ENCODE peak calls at places on chromosomes 3 and 15, in four cellular contexts. One of them, this sample, is unnamed.

GRCh38 chr15:65981837-65982696 is 112.8 kb downstream of the RAB11A start:
- DNase-seq in WTC11: peak; percentile 88
- DNase-seq in HepG2: peak; percentile 18
- DNase-seq in K562: peak; percentile 53
- DNase-seq in this sample: no peak

GRCh38 chr3:138394156-138394555 is 40.3 kb upstream of the ESYT3 start:
- DNase-seq in WTC11: no peak
- DNase-seq in K562: no peak
- DNase-seq in HepG2: no peak
- DNase-seq in this sample: no peak

GRCh38 chr15:66948294-66948693 is 117.1 kb upstream of the SMAD3 start:
- DNase-seq in HepG2: no peak
- DNase-seq in WTC11: no peak
- DNase-seq in K562: no peak
- DNase-seq in this sample: no peak

GRCh38 chr3:20811006-20811405 is 625.0 kb upstream of the SGO1 start:
- DNase-seq in HepG2: no peak
- DNase-seq in K562: no peak
- DNase-seq in WTC11: no peak
- DNase-seq in this sample: no peak

GRCh38 chr3:143063018-143063417 is 56.6 kb upstream of the CHST2 start:
- DNase-seq in HepG2: no peak
- DNase-seq in WTC11: no peak
- DNase-seq in K562: no peak
- DNase-seq in this sample: no peak

GRCh38 chr15:55530861-55531313 is 22.9 kb upstream of the DNAAF4 start:
- DNase-seq in HepG2: peak; percentile 4
- DNase-seq in WTC11: no peak
- DNase-seq in K562: no peak
- DNase-seq in this sample: no peak

GRCh38 chr3:180036678-180037455 is at the start of gene PEX5L:
- DNase-seq in K562: no peak
- DNase-seq in WTC11: peak; percentile 85
- DNase-seq in HepG2: peak; percentile 2
- DNase-seq in this sample: no peak

GRCh38 chr15:50128266-50128665 is 9.2 kb upstream of the ATP8B4 start:
- DNase-seq in WTC11: peak; percentile 14
- DNase-seq in HepG2: no peak
- DNase-seq in K562: peak; percentile 33
- DNase-seq in this sample: no peak

GRCh38 chr3:189340680-189341460 is 169.1 kb downstream of the TPRG1 start:
- DNase-seq in K562: no peak
- DNase-seq in WTC11: peak; percentile 62
- DNase-seq in HepG2: peak; percentile 24
- DNase-seq in this sample: no peak

GRCh38 chr3:99901200-99901926 is 83.7 kb downstream of the CMSS1 start:
- DNase-seq in K562: no peak
- DNase-seq in HepG2: peak; percentile 94
- DNase-seq in WTC11: no peak
- DNase-seq in this sample: peak; percentile 23

GRCh38 chr15:48267766-48268165 is 61.7 kb downstream of the SLC12A1 start:
- DNase-seq in HepG2: no peak
- DNase-seq in WTC11: no peak
- DNase-seq in K562: no peak
- DNase-seq in this sample: no peak

GRCh38 chr3:125148836-125149235 is 63.7 kb downstream of the SLC12A8 start:
- DNase-seq in WTC11: no peak
- DNase-seq in K562: no peak
- DNase-seq in HepG2: no peak
- DNase-seq in this sample: no peak

GRCh38 chr15:44069489-44069888 is 125.6 kb downstream of the FRMD5 start:
- DNase-seq in WTC11: no peak
- DNase-seq in HepG2: no peak
- DNase-seq in K562: no peak
- DNase-seq in this sample: no peak

GRCh38 chr15:90184119-90184785 is 16.9 kb upstream of the SEMA4B start:
- DNase-seq in WTC11: no peak
- DNase-seq in HepG2: peak; percentile 24
- DNase-seq in K562: peak; percentile 93
- DNase-seq in this sample: peak; percentile 76

GRCh38 chr3:172142074-172143059 is 103.0 kb downstream of the FNDC3B start:
- DNase-seq in WTC11: no peak
- DNase-seq in K562: no peak
- DNase-seq in HepG2: no peak
- DNase-seq in this sample: peak; percentile 94

GRCh38 chr15:67066041-67067021 is 929 bp downstream of the SMAD3 start:
- DNase-seq in HepG2: no peak
- DNase-seq in WTC11: no peak
- DNase-seq in K562: peak; percentile 30
- DNase-seq in this sample: no peak

GRCh38 chr3:149648525-149648924 is 9.3 kb downstream of the WWTR1 start:
- DNase-seq in WTC11: no peak
- DNase-seq in HepG2: no peak
- DNase-seq in K562: no peak
- DNase-seq in this sample: no peak

GRCh38 chr3:128226794-128227399 is 73.6 kb downstream of the EEFSEC start:
- DNase-seq in HepG2: peak; percentile 31
- DNase-seq in WTC11: peak; percentile 78
- DNase-seq in K562: peak; percentile 78
- DNase-seq in this sample: no peak

GRCh38 chr3:101133638-101134037 is 140.4 kb upstream of the ABI3BP start:
- DNase-seq in WTC11: no peak
- DNase-seq in K562: no peak
- DNase-seq in HepG2: no peak
- DNase-seq in this sample: no peak

GRCh38 chr15:36449084-36449661 is 130.3 kb upstream of the CDIN1 start:
- DNase-seq in WTC11: peak; percentile 16
- DNase-seq in HepG2: no peak
- DNase-seq in K562: peak; percentile 83
- DNase-seq in this sample: no peak

GRCh38 chr3:47161983-47162694 is 1.8 kb downstream of the SETD2 start:
- DNase-seq in WTC11: no peak
- DNase-seq in HepG2: no peak
- DNase-seq in K562: no peak
- DNase-seq in this sample: no peak

GRCh38 chr3:100913870-100914654 is 79.2 kb downstream of the ABI3BP start:
- DNase-seq in HepG2: no peak
- DNase-seq in K562: no peak
- DNase-seq in WTC11: no peak
- DNase-seq in this sample: no peak

GRCh38 chr15:65087873-65088642 is 11.5 kb downstream of the KBTBD13 start:
- DNase-seq in HepG2: no peak
- DNase-seq in WTC11: no peak
- DNase-seq in K562: no peak
- DNase-seq in this sample: no peak

GRCh38 chr15:68691667-68692066 is 112.9 kb downstream of the CORO2B start:
- DNase-seq in WTC11: no peak
- DNase-seq in HepG2: peak; percentile 10
- DNase-seq in K562: no peak
- DNase-seq in this sample: no peak

GRCh38 chr3:98746882-98747281 is 16.3 kb upstream of the ST3GAL6 start:
- DNase-seq in HepG2: peak; percentile 51
- DNase-seq in WTC11: no peak
- DNase-seq in K562: no peak
- DNase-seq in this sample: no peak

GRCh38 chr3:173589116-173589515 is 191.6 kb downstream of the NLGN1 start:
- DNase-seq in HepG2: no peak
- DNase-seq in K562: no peak
- DNase-seq in WTC11: no peak
- DNase-seq in this sample: no peak

GRCh38 chr15:39125904-39126303 is 455.0 kb upstream of the THBS1 start:
- DNase-seq in K562: peak; percentile 70
- DNase-seq in HepG2: peak; percentile 62
- DNase-seq in WTC11: peak; percentile 30
- DNase-seq in this sample: no peak

DNA sequence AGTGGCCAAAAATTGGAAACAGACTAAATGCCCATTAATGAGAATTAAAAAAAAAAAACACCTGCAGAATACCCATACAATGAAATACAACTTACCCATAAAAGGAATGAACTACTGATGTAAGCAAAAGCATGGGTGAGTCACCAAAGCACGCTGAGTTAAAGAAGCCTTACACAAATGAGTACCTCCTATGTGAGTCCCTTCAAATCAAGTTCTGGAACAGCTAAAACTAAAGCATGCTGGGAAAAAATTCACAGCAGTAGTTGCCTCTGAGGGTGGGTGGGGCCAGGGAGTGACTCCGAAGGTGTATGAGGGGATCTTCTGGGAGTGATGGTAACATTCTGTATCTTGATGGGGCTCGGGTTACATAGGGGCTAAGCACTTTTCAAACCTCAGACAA is 11.4 kb downstream of the MYO5C start:
- DNase-seq in K562: no peak
- DNase-seq in WTC11: no peak
- DNase-seq in HepG2: no peak
- DNase-seq in this sample: no peak
- TF ChIP-seq CBFB in K562: no peak
- TF ChIP-seq CBFB in WTC11: no peak
- TF ChIP-seq CBFB in HepG2: no peak
- TF ChIP-seq CBFB in this sample: no peak

GRCh38 chr3:30606301-30607031 is at the start of gene TGFBR2:
- DNase-seq in HepG2: peak; percentile 98
- DNase-seq in WTC11: peak; percentile 74
- DNase-seq in K562: peak; percentile 12
- DNase-seq in this sample: peak; percentile 5

GRCh38 chr3:30604566-30604965 is 1.8 kb upstream of the TGFBR2 start:
- DNase-seq in K562: no peak
- DNase-seq in HepG2: no peak
- DNase-seq in WTC11: no peak
- DNase-seq in this sample: no peak

GRCh38 chr3:30605706-30606300 is 598 bp upstream of the TGFBR2 start:
- DNase-seq in WTC11: no peak
- DNase-seq in HepG2: no peak
- DNase-seq in K562: no peak
- DNase-seq in this sample: no peak

GRCh38 chr3:30605005-30605404 is 1.4 kb upstream of the TGFBR2 start:
- DNase-seq in K562: no peak
- DNase-seq in HepG2: no peak
- DNase-seq in WTC11: no peak
- DNase-seq in this sample: no peak

GRCh38 chr3:30607032-30607833 is 832 bp downstream of the TGFBR2 start:
- DNase-seq in K562: no peak
- DNase-seq in HepG2: no peak
- DNase-seq in WTC11: peak; percentile 66
- DNase-seq in this sample: no peak
- TF ChIP-seq CBFB in K562: no peak
- TF ChIP-seq CBFB in HepG2: no peak
- TF ChIP-seq CBFB in WTC11: no peak
- TF ChIP-seq CBFB in this sample: no peak

GRCh38 chr15:38010390-38010789 is 76.0 kb downstream of the TMCO5A start:
- DNase-seq in HepG2: no peak
- DNase-seq in K562: no peak
- DNase-seq in WTC11: no peak
- DNase-seq in this sample: no peak
- TF ChIP-seq CBFB in HepG2: no peak
- TF ChIP-seq CBFB in K562: no peak
- TF ChIP-seq CBFB in WTC11: no peak
- TF ChIP-seq CBFB in this sample: no peak

DNA sequence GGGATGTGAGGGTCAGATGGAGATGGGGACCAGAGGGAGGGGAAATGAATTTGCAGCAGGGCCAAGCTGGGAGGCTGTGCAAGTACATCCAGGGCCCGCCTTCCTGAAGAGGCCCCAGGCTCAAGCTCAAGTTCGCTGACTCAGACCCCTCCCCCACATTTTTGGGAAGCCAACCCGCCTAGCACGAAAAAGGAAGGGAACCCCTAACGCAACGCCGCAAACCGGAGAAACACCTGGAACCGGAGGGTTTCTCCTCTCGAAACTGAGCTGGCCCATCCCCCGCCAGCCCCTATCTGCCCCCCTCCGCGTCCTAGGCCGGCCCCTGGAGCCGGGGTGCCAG is 624 bp downstream of the AP3B2 start:
- DNase-seq in HepG2: no peak
- DNase-seq in WTC11: peak; percentile 73
- DNase-seq in K562: peak; percentile 34
- DNase-seq in this sample: no peak
- TF ChIP-seq CBFB in HepG2: no peak
- TF ChIP-seq CBFB in WTC11: no peak
- TF ChIP-seq CBFB in K562: no peak
- TF ChIP-seq CBFB in this sample: no peak

GRCh38 chr3:45272828-45273470 is 46.9 kb upstream of the TMEM158 start:
- DNase-seq in WTC11: no peak
- DNase-seq in K562: no peak
- DNase-seq in HepG2: no peak
- DNase-seq in this sample: no peak
- TF ChIP-seq CBFB in WTC11: no peak
- TF ChIP-seq CBFB in K562: no peak
- TF ChIP-seq CBFB in HepG2: no peak
- TF ChIP-seq CBFB in this sample: no peak

DNA sequence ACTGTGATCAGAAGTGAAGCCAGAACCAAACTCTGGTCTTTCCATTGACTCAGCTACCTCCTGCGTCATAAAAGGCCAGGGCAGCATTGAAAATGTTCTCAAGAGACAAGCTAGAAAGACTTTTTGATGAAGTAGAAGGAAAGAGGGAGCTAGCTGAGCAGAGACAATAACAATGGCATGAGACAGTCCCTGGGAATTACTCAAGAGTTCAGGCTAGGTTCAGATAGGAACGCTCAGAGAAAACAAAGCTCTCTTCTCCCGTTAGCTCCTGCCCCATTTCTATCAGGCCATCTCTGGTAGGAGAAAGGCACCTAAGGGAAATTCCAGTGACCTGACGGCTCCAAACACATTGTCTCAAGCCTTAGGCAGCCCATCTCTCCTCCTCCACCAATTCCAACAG is 7.0 kb upstream of the OXTR start:
- DNase-seq in HepG2: peak; percentile 43
- DNase-seq in K562: no peak
- DNase-seq in WTC11: no peak
- DNase-seq in this sample: no peak
- TF ChIP-seq CBFB in HepG2: no peak
- TF ChIP-seq CBFB in K562: no peak
- TF ChIP-seq CBFB in WTC11: no peak
- TF ChIP-seq CBFB in this sample: no peak

GRCh38 chr15:33071451-33071850 is 123.1 kb downstream of the FMN1 start:
- DNase-seq in HepG2: no peak
- DNase-seq in WTC11: no peak
- DNase-seq in K562: no peak
- DNase-seq in this sample: no peak
- TF ChIP-seq CBFB in HepG2: no peak
- TF ChIP-seq CBFB in WTC11: no peak
- TF ChIP-seq CBFB in K562: no peak
- TF ChIP-seq CBFB in this sample: no peak

GRCh38 chr15:60651734-60652141 is 172.8 kb upstream of the ICE2 start:
- DNase-seq in WTC11: no peak
- DNase-seq in K562: no peak
- DNase-seq in HepG2: no peak
- DNase-seq in this sample: peak; percentile 52

GRCh38 chr15:60651155-60651554 is 172.2 kb upstream of the ICE2 start:
- DNase-seq in WTC11: no peak
- DNase-seq in K562: no peak
- DNase-seq in HepG2: peak; percentile 55
- DNase-seq in this sample: no peak

GRCh38 chr15:60649845-60650548 is 171.1 kb upstream of the ICE2 start:
- DNase-seq in WTC11: peak; percentile 59
- DNase-seq in HepG2: peak; percentile 41
- DNase-seq in K562: no peak
- DNase-seq in this sample: peak; percentile 57

GRCh38 chr15:60652870-60653269 is 173.9 kb upstream of the ICE2 start:
- DNase-seq in WTC11: no peak
- DNase-seq in HepG2: no peak
- DNase-seq in K562: no peak
- DNase-seq in this sample: no peak

GRCh38 chr15:60652245-60652644 is 173.3 kb upstream of the ICE2 start:
- DNase-seq in HepG2: no peak
- DNase-seq in WTC11: no peak
- DNase-seq in K562: no peak
- DNase-seq in this sample: no peak
- TF ChIP-seq CBFB in HepG2: no peak
- TF ChIP-seq CBFB in WTC11: no peak
- TF ChIP-seq CBFB in K562: no peak
- TF ChIP-seq CBFB in this sample: no peak

This sample was measured in GM12878.